ENCODE peak calls at places on chromosomes 11 and 22, in nine cellular contexts. One of them, this sample, is unnamed.

GRCh38 chr11:66268953-66269906 is 791 bp downstream of the RAB1B start:
- DNase-seq in NCI-H2171: no peak
- DNase-seq in NK-92 treated with Interleukin-12 subunit alpha and Interleukin-12 subunit beta, amount 100 ng/mL, for 24 hours: no peak
- DNase-seq in AG04450: no peak
- DNase-seq in pancreas: peak
- DNase-seq in MCF 10A: no peak
- DNase-seq in GM19239: no peak
- DNase-seq in NCI-H1092: no peak
- DNase-seq in stimulated activated CD4-positive, alpha-beta T cell treated with anti-CD3 and anti-CD28 coated beads, Interleukin-4, amount 100 ng/mL, for 4 hours: no peak
- DNase-seq in this sample: no peak

GRCh38 chr22:17924735-17925727 is 99.3 kb downstream of the MICAL3 start:
- DNase-seq in NCI-H2171: no peak
- DNase-seq in NK-92 treated with Interleukin-12 subunit alpha and Interleukin-12 subunit beta, amount 100 ng/mL, for 24 hours: no peak
- DNase-seq in AG04450: no peak
- DNase-seq in pancreas: no peak
- DNase-seq in MCF 10A: peak
- DNase-seq in GM19239: no peak
- DNase-seq in NCI-H1092: no peak
- DNase-seq in stimulated activated CD4-positive, alpha-beta T cell treated with anti-CD3 and anti-CD28 coated beads, Interleukin-4, amount 100 ng/mL, for 4 hours: no peak
- DNase-seq in this sample: no peak

GRCh38 chr11:121393855-121394254 is 58.3 kb upstream of the SORL1 start:
- DNase-seq in NCI-H2171: no peak
- DNase-seq in NK-92 treated with Interleukin-12 subunit alpha and Interleukin-12 subunit beta, amount 100 ng/mL, for 24 hours: no peak
- DNase-seq in AG04450: no peak
- DNase-seq in pancreas: no peak
- DNase-seq in MCF 10A: no peak
- DNase-seq in GM19239: no peak
- DNase-seq in NCI-H1092: no peak
- DNase-seq in stimulated activated CD4-positive, alpha-beta T cell treated with anti-CD3 and anti-CD28 coated beads, Interleukin-4, amount 100 ng/mL, for 4 hours: no peak
- DNase-seq in this sample: no peak

GRCh38 chr22:20786536-20786979 is 12.6 kb downstream of the SERPIND1 start:
- DNase-seq in NCI-H2171: no peak
- DNase-seq in NK-92 treated with Interleukin-12 subunit alpha and Interleukin-12 subunit beta, amount 100 ng/mL, for 24 hours: no peak
- DNase-seq in AG04450: no peak
- DNase-seq in pancreas: no peak
- DNase-seq in MCF 10A: no peak
- DNase-seq in GM19239: no peak
- DNase-seq in NCI-H1092: no peak
- DNase-seq in stimulated activated CD4-positive, alpha-beta T cell treated with anti-CD3 and anti-CD28 coated beads, Interleukin-4, amount 100 ng/mL, for 4 hours: no peak
- DNase-seq in this sample: no peak

GRCh38 chr11:31874631-31875191 is 63.6 kb upstream of the PAX6 start:
- DNase-seq in NCI-H2171: peak
- DNase-seq in NK-92 treated with Interleukin-12 subunit alpha and Interleukin-12 subunit beta, amount 100 ng/mL, for 24 hours: no peak
- DNase-seq in AG04450: no peak
- DNase-seq in pancreas: no peak
- DNase-seq in MCF 10A: peak
- DNase-seq in GM19239: no peak
- DNase-seq in NCI-H1092: no peak
- DNase-seq in stimulated activated CD4-positive, alpha-beta T cell treated with anti-CD3 and anti-CD28 coated beads, Interleukin-4, amount 100 ng/mL, for 4 hours: no peak
- DNase-seq in this sample: no peak

GRCh38 chr11:35376613-35377012 is 42.7 kb downstream of the SLC1A2 start:
- DNase-seq in NCI-H2171: no peak
- DNase-seq in NK-92 treated with Interleukin-12 subunit alpha and Interleukin-12 subunit beta, amount 100 ng/mL, for 24 hours: no peak
- DNase-seq in AG04450: no peak
- DNase-seq in pancreas: no peak
- DNase-seq in MCF 10A: no peak
- DNase-seq in GM19239: no peak
- DNase-seq in NCI-H1092: no peak
- DNase-seq in stimulated activated CD4-positive, alpha-beta T cell treated with anti-CD3 and anti-CD28 coated beads, Interleukin-4, amount 100 ng/mL, for 4 hours: no peak
- DNase-seq in this sample: no peak

GRCh38 chr11:27447288-27447914 is 25.2 kb downstream of the LGR4 start:
- DNase-seq in NCI-H2171: no peak
- DNase-seq in NK-92 treated with Interleukin-12 subunit alpha and Interleukin-12 subunit beta, amount 100 ng/mL, for 24 hours: no peak
- DNase-seq in AG04450: no peak
- DNase-seq in pancreas: no peak
- DNase-seq in MCF 10A: peak
- DNase-seq in GM19239: no peak
- DNase-seq in NCI-H1092: no peak
- DNase-seq in stimulated activated CD4-positive, alpha-beta T cell treated with anti-CD3 and anti-CD28 coated beads, Interleukin-4, amount 100 ng/mL, for 4 hours: no peak
- DNase-seq in this sample: no peak

GRCh38 chr11:64787526-64788320 is 9.4 kb upstream of the SF1 start:
- DNase-seq in NCI-H2171: no peak
- DNase-seq in NK-92 treated with Interleukin-12 subunit alpha and Interleukin-12 subunit beta, amount 100 ng/mL, for 24 hours: no peak
- DNase-seq in AG04450: no peak
- DNase-seq in pancreas: peak
- DNase-seq in MCF 10A: peak
- DNase-seq in GM19239: peak
- DNase-seq in NCI-H1092: no peak
- DNase-seq in stimulated activated CD4-positive, alpha-beta T cell treated with anti-CD3 and anti-CD28 coated beads, Interleukin-4, amount 100 ng/mL, for 4 hours: peak
- DNase-seq in this sample: peak

GRCh38 chr11:73095613-73096012 is 46.5 kb downstream of the FCHSD2 start:
- DNase-seq in NCI-H2171: no peak
- DNase-seq in NK-92 treated with Interleukin-12 subunit alpha and Interleukin-12 subunit beta, amount 100 ng/mL, for 24 hours: no peak
- DNase-seq in AG04450: no peak
- DNase-seq in pancreas: no peak
- DNase-seq in MCF 10A: no peak
- DNase-seq in GM19239: no peak
- DNase-seq in NCI-H1092: no peak
- DNase-seq in stimulated activated CD4-positive, alpha-beta T cell treated with anti-CD3 and anti-CD28 coated beads, Interleukin-4, amount 100 ng/mL, for 4 hours: no peak
- DNase-seq in this sample: no peak